ENCODE peak calls at places on chromosomes 16 and 17, in seven cellular contexts. R is BJ; W is GM23338; F is pancreas; O is CD8-positive, alpha-beta T cell; N is cardiac muscle cell; X is GM06990. C is an unnamed sample.

GRCh38 chr17:13114601-13115024 is 96.8 kb upstream of the ELAC2 start:
- DNase-seq in X (no peak), W (peak), F (peak), R (peak), N (peak), O (no peak), C (peak)

GRCh38 chr16:73152731-73153130 is 104.8 kb upstream of the ZFHX3 start:
- DNase-seq in W (peak), F (no peak), X (no peak), N (peak), R (no peak), O (no peak), C (no peak)

GRCh38 chr16:46763147-46763546 is 15.0 kb upstream of the MYLK3 start:
- DNase-seq in W (no peak), F (no peak), O (no peak), X (no peak), R (no peak), N (peak), C (no peak)

GRCh38 chr17:68455756-68456528 is 1.4 kb downstream of the WIPI1 start:
- DNase-seq in O (no peak), R (peak), X (no peak), W (no peak), F (peak), N (peak), C (peak)

GRCh38 chr17:57986841-57987581 is 1.0 kb downstream of the VEZF1 start:
- DNase-seq in X (no peak), W (peak), N (peak), R (no peak), O (peak), F (peak), C (peak)

GRCh38 chr16:6335072-6335471 is 997.6 kb upstream of the RBFOX1 start:
- DNase-seq in R (no peak), O (no peak), X (no peak), F (no peak), W (peak), N (no peak), C (peak)

GRCh38 chr16:57894390-57895080 is 76.4 kb downstream of the CNGB1 start:
- DNase-seq in W (no peak), X (no peak), R (no peak), N (no peak), F (no peak), O (no peak), C (no peak)

GRCh38 chr16:14458576-14458975 is 171.5 kb downstream of the PARN start:
- DNase-seq in O (no peak), X (no peak), F (no peak), W (peak), N (no peak), R (no peak), C (no peak)

GRCh38 chr17:1755252-1755992 is 6.4 kb upstream of the SERPINF1 start:
- DNase-seq in F (no peak), O (no peak), W (no peak), R (no peak), X (no peak), N (no peak), C (no peak)

GRCh38 chr16:14013571-14014283 is 57.4 kb upstream of the MRTFB start:
- DNase-seq in F (peak), W (peak), O (no peak), R (peak), N (peak), X (no peak), C (peak)

GRCh38 chr17:81295678-81296381 is 723 bp upstream of the SLC38A10 start:
- DNase-seq in F (peak), R (no peak), O (peak), X (peak), W (peak), N (peak), C (peak)

GRCh38 chr16:14007460-14007859 is 63.7 kb upstream of the MRTFB start:
- DNase-seq in O (no peak), N (peak), X (peak), R (peak), W (no peak), F (no peak), C (peak)

GRCh38 chr17:63497708-63498483 is 21.0 kb downstream of the ACE start:
- DNase-seq in N (peak), W (peak), R (no peak), F (no peak), X (no peak), O (no peak), C (no peak)

GRCh38 chr17:28342313-28342712 is 6.8 kb downstream of the TNFAIP1 start:
- DNase-seq in O (no peak), W (no peak), F (no peak), N (no peak), X (no peak), R (no peak), C (no peak)

GRCh38 chr17:57557363-57557762 is 187.7 kb downstream of the CCDC182 start:
- DNase-seq in O (no peak), X (no peak), R (no peak), N (no peak), W (no peak), F (no peak), C (no peak)

GRCh38 chr17:40032322-40033320 is 17.4 kb downstream of the CSF3 start:
- DNase-seq in N (no peak), O (no peak), W (no peak), R (no peak), F (peak), X (no peak), C (no peak)

GRCh38 chr17:28950752-28951427 is 428 bp downstream of the PHF12 start:
- DNase-seq in X (no peak), O (no peak), N (no peak), R (no peak), F (no peak), W (no peak), C (no peak)

GRCh38 chr17:11273596-11273995 is 32.6 kb downstream of the SHISA6 start:
- DNase-seq in N (no peak), W (no peak), O (no peak), R (no peak), F (no peak), X (no peak), C (no peak)

GRCh38 chr17:61766520-61766919 is 96.8 kb downstream of the BRIP1 start:
- DNase-seq in F (no peak), O (no peak), N (no peak), R (no peak), X (no peak), W (no peak), C (no peak)

GRCh38 chr16:46830417-46830901 is 521 bp downstream of the C16orf87 start:
- DNase-seq in R (no peak), O (peak), W (peak), N (peak), X (no peak), F (no peak), C (peak)

DNA sequence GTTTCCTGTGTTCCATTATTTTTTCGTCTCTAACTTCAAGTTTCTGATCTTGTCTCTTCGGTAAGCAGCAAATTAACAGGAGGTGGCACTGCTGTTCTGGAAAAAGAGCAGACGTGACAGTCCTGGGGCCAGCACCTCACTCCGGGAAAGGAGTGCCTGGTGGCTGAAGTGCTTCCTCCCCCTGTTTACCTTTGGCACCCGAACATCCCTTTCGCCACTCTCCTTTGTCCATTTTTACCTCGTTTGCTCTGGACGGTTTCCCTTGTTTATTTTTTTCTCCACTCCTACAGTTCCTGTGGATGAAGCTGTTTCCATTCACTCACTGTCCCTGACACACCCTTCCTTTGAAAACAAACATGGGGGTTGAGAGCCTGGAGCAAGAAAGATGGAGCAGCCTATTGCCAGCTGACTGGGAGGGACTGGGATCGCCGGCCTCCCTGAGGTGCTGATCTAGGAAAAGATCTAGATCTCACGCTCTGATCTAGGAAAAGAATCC is 12.6 kb downstream of the SAP30BP start:
- DNase-seq in N (peak), R (peak), X (no peak), O (no peak), F (no peak), W (no peak), C (peak)
- TF ChIP-seq CTCF in N (peak), R (peak), X (no peak), O (no peak), F (no peak), W (no peak), C (peak)

GRCh38 chr16:67804853-67805542 is 1.4 kb downstream of the RANBP10 start:
- DNase-seq in W (no peak), N (no peak), O (no peak), F (no peak), R (no peak), X (no peak), C (no peak)
- H3K4me3 ChIP-seq in W (peak), N (no peak), O (peak), F (peak), R (peak), X (peak), C (peak)

GRCh38 chr17:55416000-55416399 is 5.6 kb downstream of the MMD start:
- DNase-seq in W (no peak), O (no peak), R (no peak), F (no peak), X (no peak), N (no peak), C (no peak)
- TF ChIP-seq CTCF in W (no peak), O (no peak), R (no peak), F (no peak), X (no peak), N (no peak), C (no peak)

GRCh38 chr17:51385208-51385607 is 124.9 kb downstream of the UTP18 start:
- DNase-seq in N (no peak), X (no peak), W (no peak), R (no peak), O (no peak), F (no peak), C (no peak)
- H3K4me3 ChIP-seq in N (no peak), X (no peak), W (no peak), R (no peak), O (no peak), F (no peak), C (no peak)

GRCh38 chr16:86480444-86480843 is 29.9 kb upstream of the FOXF1 start:
- DNase-seq in N (no peak), F (no peak), R (no peak), W (no peak), O (no peak), X (no peak), C (no peak)

GRCh38 chr16:86481607-86482006 is 28.7 kb upstream of the FOXF1 start:
- DNase-seq in X (no peak), N (no peak), R (no peak), O (no peak), F (no peak), W (no peak), C (no peak)

GRCh38 chr16:86490859-86491642 is 19.3 kb upstream of the FOXF1 start:
- DNase-seq in F (no peak), N (no peak), X (no peak), R (no peak), W (no peak), O (no peak), C (no peak)

GRCh38 chr16:86484240-86484639 is 26.1 kb upstream of the FOXF1 start:
- DNase-seq in O (no peak), X (no peak), R (no peak), F (no peak), N (no peak), W (no peak), C (no peak)

DNA sequence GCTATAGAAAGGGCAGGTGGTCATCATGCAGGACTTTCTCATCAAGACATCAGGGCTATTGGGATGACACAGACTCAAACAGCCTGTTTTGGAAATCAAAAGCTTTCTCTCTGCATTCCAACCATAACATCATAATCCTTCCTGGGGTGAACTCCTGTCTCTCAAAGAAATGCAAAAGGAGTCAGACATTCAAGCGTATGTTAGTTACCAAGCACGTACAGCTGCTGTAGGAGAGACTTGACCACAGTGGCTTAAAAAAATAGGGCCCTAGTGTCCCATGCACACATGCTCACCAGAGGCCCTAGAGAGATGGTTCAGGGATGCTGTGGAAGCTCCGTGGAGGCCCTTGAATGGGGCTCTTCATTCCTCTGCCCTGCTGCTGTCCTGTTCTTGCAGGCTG is 24.6 kb upstream of the FOXF1 start:
- DNase-seq in W (no peak), N (no peak), F (no peak), O (no peak), R (no peak), X (no peak), C (no peak)
- TF ChIP-seq CTCF in W (no peak), N (no peak), F (no peak), O (no peak), R (no peak), X (no peak), C (no peak)

C was measured in cardiac fibroblast.